ENCODE peak calls at places on chromosomes 1 and 21, in seven cellular contexts. X is C1 segment of cervical spinal cord; D is spleen; Y is effector CD4-positive, alpha-beta T cell; R is progenitor cell of endocrine pancreas; O is breast epithelium; L is activated CD4-positive, CD25-positive, alpha-beta regulatory T cell. S is an unnamed sample.

GRCh38 chr1:90133133-90133532 is 138.2 kb downstream of the ZNF326 start:
- DNase-seq in X (peak), D (no peak), Y (no peak), R (peak), O (peak), L (no peak), S (no peak)

GRCh38 chr1:12773438-12773837 is at the start of gene PRAMEF12:
- DNase-seq in X (no peak), D (no peak), Y (no peak), R (no peak), O (no peak), L (no peak), S (no peak)

GRCh38 chr1:208107817-208108608 is 136.2 kb downstream of the PLXNA2 start:
- DNase-seq in X (no peak), D (no peak), Y (no peak), R (no peak), O (no peak), L (no peak), S (no peak)

GRCh38 chr1:174165471-174166137 is 6.3 kb downstream of the RABGAP1L start:
- DNase-seq in X (peak), D (no peak), Y (no peak), R (no peak), O (no peak), L (no peak), S (no peak)

GRCh38 chr1:174871886-174872285 is 127.9 kb upstream of the CACYBP start:
- DNase-seq in X (no peak), D (no peak), Y (no peak), R (no peak), O (no peak), L (no peak), S (no peak)

GRCh38 chr1:998905-999796 is 746 bp downstream of the HES4 start:
- DNase-seq in X (no peak), D (peak), Y (no peak), R (peak), O (no peak), L (no peak), S (peak)

GRCh38 chr1:161725888-161726630 is 4.7 kb downstream of the FCRLB start:
- DNase-seq in X (peak), D (peak), Y (peak), R (peak), O (no peak), L (peak), S (peak)

GRCh38 chr1:221881805-221882581 is 140.1 kb upstream of the DUSP10 start:
- DNase-seq in X (no peak), D (no peak), Y (no peak), R (no peak), O (no peak), L (no peak), S (no peak)

GRCh38 chr1:230303822-230304221 is 122.3 kb downstream of the PGBD5 start:
- DNase-seq in X (no peak), D (no peak), Y (no peak), R (no peak), O (no peak), L (no peak), S (peak)

GRCh38 chr1:233240367-233240766 is 55.2 kb downstream of the PCNX2 start:
- DNase-seq in X (no peak), D (no peak), Y (no peak), R (no peak), O (no peak), L (no peak), S (no peak)

GRCh38 chr1:180842890-180843289 is 69.8 kb upstream of the KIAA1614 start:
- DNase-seq in X (no peak), D (no peak), Y (no peak), R (no peak), O (no peak), L (no peak), S (no peak)

GRCh38 chr1:207631137-207631536 is 13.8 kb upstream of the CR1L start:
- DNase-seq in X (no peak), D (no peak), Y (no peak), R (no peak), O (no peak), L (no peak), S (no peak)

GRCh38 chr1:112628516-112628915 is 8.9 kb downstream of the CAPZA1 start:
- DNase-seq in X (no peak), D (no peak), Y (no peak), R (no peak), O (no peak), L (no peak), S (no peak)

GRCh38 chr1:227357229-227358078 is 39.2 kb upstream of the CDC42BPA start:
- DNase-seq in X (no peak), D (peak), Y (no peak), R (no peak), O (no peak), L (no peak), S (peak)

GRCh38 chr1:207750901-207751300 is 953 bp upstream of the CD46 start:
- DNase-seq in X (no peak), D (no peak), Y (no peak), R (no peak), O (no peak), L (no peak), S (no peak)

GRCh38 chr1:11990303-11991032 is 10.2 kb downstream of the MFN2 start:
- DNase-seq in X (no peak), D (no peak), Y (no peak), R (no peak), O (no peak), L (no peak), S (no peak)

GRCh38 chr1:240976685-240977084 is 364.7 kb upstream of the GREM2 start:
- DNase-seq in X (no peak), D (no peak), Y (no peak), R (no peak), O (no peak), L (no peak), S (no peak)

GRCh38 chr1:100631015-100631521 is 88.5 kb upstream of the VCAM1 start:
- DNase-seq in X (no peak), D (no peak), Y (no peak), R (no peak), O (no peak), L (no peak), S (no peak)

GRCh38 chr1:215637041-215637573 is 70.0 kb downstream of the KCTD3 start:
- DNase-seq in X (no peak), D (no peak), Y (no peak), R (no peak), O (peak), L (no peak), S (no peak)

GRCh38 chr1:6489799-6490180 is 1.7 kb downstream of the PLEKHG5 start:
- DNase-seq in X (peak), D (peak), Y (peak), R (peak), O (no peak), L (peak), S (no peak)

GRCh38 chr1:109760581-109761226 is 3.0 kb downstream of the EPS8L3 start:
- DNase-seq in X (no peak), D (peak), Y (no peak), R (no peak), O (peak), L (no peak), S (peak)

GRCh38 chr1:2807036-2807435 is 5.5 kb upstream of the TTC34 start:
- DNase-seq in X (no peak), D (peak), Y (no peak), R (no peak), O (no peak), L (no peak), S (peak)

GRCh38 chr1:234713440-234713839 is 103.5 kb upstream of the IRF2BP2 start:
- DNase-seq in X (no peak), D (no peak), Y (no peak), R (no peak), O (no peak), L (no peak), S (no peak)

GRCh38 chr1:89065077-89065868 is at the start of gene GBP1:
- DNase-seq in X (no peak), D (no peak), Y (no peak), R (no peak), O (no peak), L (no peak), S (no peak)

GRCh38 chr1:46422261-46422871 is 28.2 kb downstream of the FAAH start:
- DNase-seq in X (no peak), D (no peak), Y (no peak), R (no peak), O (no peak), L (no peak), S (peak)

GRCh38 chr21:45102391-45102932 is 28.1 kb downstream of the ADARB1 start:
- DNase-seq in X (no peak), D (no peak), Y (no peak), R (no peak), O (no peak), L (no peak), S (no peak)

S was measured in kidney.